ENCODE peak calls at places on chromosomes 2 and 18, in six cellular contexts. One of them, this sample, is unnamed.

GRCh38 chr2:119240311-119241204 is 16.9 kb downstream of the STEAP3 start:
- DNase-seq in colonic mucosa: peak
- DNase-seq in epithelial cell of esophagus: peak
- DNase-seq in choroid plexus epithelial cell: peak
- DNase-seq in PC-3: peak
- DNase-seq in endothelial cell of umbilical vein: no peak
- DNase-seq in this sample: peak

GRCh38 chr2:120712180-120712678 is 23.4 kb upstream of the GLI2 start:
- DNase-seq in colonic mucosa: no peak
- DNase-seq in epithelial cell of esophagus: no peak
- DNase-seq in choroid plexus epithelial cell: peak
- DNase-seq in PC-3: no peak
- DNase-seq in endothelial cell of umbilical vein: no peak
- DNase-seq in this sample: no peak

GRCh38 chr18:8329186-8329771 is 280.0 kb upstream of the RAB12 start:
- DNase-seq in colonic mucosa: no peak
- DNase-seq in epithelial cell of esophagus: no peak
- DNase-seq in choroid plexus epithelial cell: peak
- DNase-seq in PC-3: peak
- DNase-seq in endothelial cell of umbilical vein: peak
- DNase-seq in this sample: peak

GRCh38 chr2:181465686-181466375 is 8.6 kb downstream of the ITGA4 start:
- DNase-seq in colonic mucosa: no peak
- DNase-seq in epithelial cell of esophagus: peak
- DNase-seq in choroid plexus epithelial cell: peak
- DNase-seq in PC-3: no peak
- DNase-seq in endothelial cell of umbilical vein: no peak
- DNase-seq in this sample: no peak

GRCh38 chr2:115412501-115412900 is 970.1 kb downstream of the DPP10 start:
- DNase-seq in colonic mucosa: no peak
- DNase-seq in epithelial cell of esophagus: peak
- DNase-seq in choroid plexus epithelial cell: no peak
- DNase-seq in PC-3: peak
- DNase-seq in endothelial cell of umbilical vein: no peak
- DNase-seq in this sample: peak

GRCh38 chr2:203783496-203784203 is 77.2 kb downstream of the CD28 start:
- DNase-seq in colonic mucosa: no peak
- DNase-seq in epithelial cell of esophagus: no peak
- DNase-seq in choroid plexus epithelial cell: peak
- DNase-seq in PC-3: no peak
- DNase-seq in endothelial cell of umbilical vein: no peak
- DNase-seq in this sample: no peak

GRCh38 chr2:30208453-30208852 is 22.9 kb upstream of the LBH start:
- DNase-seq in colonic mucosa: peak
- DNase-seq in epithelial cell of esophagus: peak
- DNase-seq in choroid plexus epithelial cell: peak
- DNase-seq in PC-3: peak
- DNase-seq in endothelial cell of umbilical vein: peak
- DNase-seq in this sample: peak

GRCh38 chr2:199896617-199897016 is 14.5 kb upstream of the C2orf69 start:
- DNase-seq in colonic mucosa: no peak
- DNase-seq in epithelial cell of esophagus: no peak
- DNase-seq in choroid plexus epithelial cell: no peak
- DNase-seq in PC-3: no peak
- DNase-seq in endothelial cell of umbilical vein: no peak
- DNase-seq in this sample: no peak

GRCh38 chr18:29874519-29875098 is 1167.9 kb downstream of the DSC3 start:
- DNase-seq in colonic mucosa: no peak
- DNase-seq in epithelial cell of esophagus: peak
- DNase-seq in choroid plexus epithelial cell: peak
- DNase-seq in PC-3: peak
- DNase-seq in endothelial cell of umbilical vein: peak
- DNase-seq in this sample: peak

GRCh38 chr2:29530281-29530680 is 391.1 kb downstream of the ALK start:
- DNase-seq in colonic mucosa: no peak
- DNase-seq in epithelial cell of esophagus: peak
- DNase-seq in choroid plexus epithelial cell: no peak
- DNase-seq in PC-3: peak
- DNase-seq in endothelial cell of umbilical vein: no peak
- DNase-seq in this sample: no peak

GRCh38 chr2:61537590-61538178 is 472 bp downstream of the XPO1 start:
- DNase-seq in colonic mucosa: peak
- DNase-seq in epithelial cell of esophagus: peak
- DNase-seq in choroid plexus epithelial cell: no peak
- DNase-seq in PC-3: no peak
- DNase-seq in endothelial cell of umbilical vein: peak
- DNase-seq in this sample: no peak

GRCh38 chr18:77016133-77016839 is 116.3 kb downstream of the MBP start:
- DNase-seq in colonic mucosa: no peak
- DNase-seq in epithelial cell of esophagus: no peak
- DNase-seq in choroid plexus epithelial cell: no peak
- DNase-seq in PC-3: no peak
- DNase-seq in endothelial cell of umbilical vein: no peak
- DNase-seq in this sample: no peak

GRCh38 chr2:166417669-166418068 is 41.9 kb upstream of the SCN9A start:
- DNase-seq in colonic mucosa: no peak
- DNase-seq in epithelial cell of esophagus: peak
- DNase-seq in choroid plexus epithelial cell: peak
- DNase-seq in PC-3: peak
- DNase-seq in endothelial cell of umbilical vein: peak
- DNase-seq in this sample: peak

GRCh38 chr18:56052202-56052601 is 464.2 kb upstream of the TCF4 start:
- DNase-seq in colonic mucosa: no peak
- DNase-seq in epithelial cell of esophagus: no peak
- DNase-seq in choroid plexus epithelial cell: no peak
- DNase-seq in PC-3: no peak
- DNase-seq in endothelial cell of umbilical vein: no peak
- DNase-seq in this sample: no peak

GRCh38 chr2:143525536-143525935 is 396.3 kb downstream of the ARHGAP15 start:
- DNase-seq in colonic mucosa: no peak
- DNase-seq in epithelial cell of esophagus: no peak
- DNase-seq in choroid plexus epithelial cell: no peak
- DNase-seq in PC-3: no peak
- DNase-seq in endothelial cell of umbilical vein: no peak
- DNase-seq in this sample: no peak

GRCh38 chr18:75214766-75215515 is 4.3 kb downstream of the TSHZ1 start:
- DNase-seq in colonic mucosa: peak
- DNase-seq in epithelial cell of esophagus: no peak
- DNase-seq in choroid plexus epithelial cell: no peak
- DNase-seq in PC-3: no peak
- DNase-seq in endothelial cell of umbilical vein: no peak
- DNase-seq in this sample: no peak

GRCh38 chr18:77087391-77088141 is 45.0 kb downstream of the MBP start:
- DNase-seq in colonic mucosa: peak
- DNase-seq in epithelial cell of esophagus: peak
- DNase-seq in choroid plexus epithelial cell: peak
- DNase-seq in PC-3: no peak
- DNase-seq in endothelial cell of umbilical vein: peak
- DNase-seq in this sample: no peak

GRCh38 chr2:134253804-134254203 is at the start of gene MGAT5:
- DNase-seq in colonic mucosa: peak
- DNase-seq in epithelial cell of esophagus: peak
- DNase-seq in choroid plexus epithelial cell: no peak
- DNase-seq in PC-3: peak
- DNase-seq in endothelial cell of umbilical vein: no peak
- DNase-seq in this sample: peak

GRCh38 chr2:43174368-43175186 is 51.8 kb downstream of the ZFP36L2 start:
- DNase-seq in colonic mucosa: peak
- DNase-seq in epithelial cell of esophagus: no peak
- DNase-seq in choroid plexus epithelial cell: no peak
- DNase-seq in PC-3: no peak
- DNase-seq in endothelial cell of umbilical vein: peak
- DNase-seq in this sample: no peak

GRCh38 chr2:136235451-136236418 is 117.8 kb upstream of the CXCR4 start:
- DNase-seq in colonic mucosa: no peak
- DNase-seq in epithelial cell of esophagus: peak
- DNase-seq in choroid plexus epithelial cell: peak
- DNase-seq in PC-3: peak
- DNase-seq in endothelial cell of umbilical vein: peak
- DNase-seq in this sample: peak

GRCh38 chr2:164620873-164621760 is at the start of gene GRB14:
- DNase-seq in colonic mucosa: peak
- DNase-seq in epithelial cell of esophagus: peak
- DNase-seq in choroid plexus epithelial cell: peak
- DNase-seq in PC-3: peak
- DNase-seq in endothelial cell of umbilical vein: peak
- DNase-seq in this sample: peak

GRCh38 chr2:118902279-118903028 is 39.5 kb upstream of the MARCO start:
- DNase-seq in colonic mucosa: peak
- DNase-seq in epithelial cell of esophagus: no peak
- DNase-seq in choroid plexus epithelial cell: no peak
- DNase-seq in PC-3: peak
- DNase-seq in endothelial cell of umbilical vein: no peak
- DNase-seq in this sample: no peak

GRCh38 chr2:54067851-54068375 is 47.5 kb upstream of the ACYP2 start:
- DNase-seq in colonic mucosa: no peak
- DNase-seq in epithelial cell of esophagus: peak
- DNase-seq in choroid plexus epithelial cell: no peak
- DNase-seq in PC-3: peak
- DNase-seq in endothelial cell of umbilical vein: no peak
- DNase-seq in this sample: no peak

GRCh38 chr2:240567872-240568677 is at the start of gene RNPEPL1:
- DNase-seq in colonic mucosa: peak
- DNase-seq in epithelial cell of esophagus: peak
- DNase-seq in choroid plexus epithelial cell: no peak
- DNase-seq in PC-3: peak
- DNase-seq in endothelial cell of umbilical vein: peak
- DNase-seq in this sample: peak

GRCh38 chr2:240781471-240782220 is 38.4 kb downstream of the KIF1A start:
- DNase-seq in colonic mucosa: no peak
- DNase-seq in epithelial cell of esophagus: no peak
- DNase-seq in choroid plexus epithelial cell: no peak
- DNase-seq in PC-3: no peak
- DNase-seq in endothelial cell of umbilical vein: no peak
- DNase-seq in this sample: no peak

GRCh38 chr18:22098563-22098989 is 70.8 kb upstream of the GATA6 start:
- DNase-seq in colonic mucosa: no peak
- DNase-seq in epithelial cell of esophagus: no peak
- DNase-seq in choroid plexus epithelial cell: peak
- DNase-seq in PC-3: no peak
- DNase-seq in endothelial cell of umbilical vein: no peak
- DNase-seq in this sample: no peak

GRCh38 chr18:22567794-22568193 is 150.1 kb upstream of the CTAGE1 start:
- DNase-seq in colonic mucosa: no peak
- DNase-seq in epithelial cell of esophagus: no peak
- DNase-seq in choroid plexus epithelial cell: no peak
- DNase-seq in PC-3: no peak
- DNase-seq in endothelial cell of umbilical vein: no peak
- DNase-seq in this sample: no peak

GRCh38 chr2:147108553-147108952 is 736.3 kb upstream of the ACVR2A start:
- DNase-seq in colonic mucosa: no peak
- DNase-seq in epithelial cell of esophagus: no peak
- DNase-seq in choroid plexus epithelial cell: no peak
- DNase-seq in PC-3: peak
- DNase-seq in endothelial cell of umbilical vein: no peak
- DNase-seq in this sample: no peak

GRCh38 chr18:10442551-10442971 is 11.9 kb upstream of the APCDD1 start:
- DNase-seq in colonic mucosa: no peak
- DNase-seq in epithelial cell of esophagus: peak
- DNase-seq in choroid plexus epithelial cell: no peak
- DNase-seq in PC-3: no peak
- DNase-seq in endothelial cell of umbilical vein: no peak
- DNase-seq in this sample: no peak
- TF ChIP-seq CTCF in colonic mucosa: no peak
- TF ChIP-seq CTCF in epithelial cell of esophagus: peak
- TF ChIP-seq CTCF in choroid plexus epithelial cell: peak
- TF ChIP-seq CTCF in PC-3: no peak
- TF ChIP-seq CTCF in endothelial cell of umbilical vein: no peak
- TF ChIP-seq CTCF in this sample: no peak

DNA sequence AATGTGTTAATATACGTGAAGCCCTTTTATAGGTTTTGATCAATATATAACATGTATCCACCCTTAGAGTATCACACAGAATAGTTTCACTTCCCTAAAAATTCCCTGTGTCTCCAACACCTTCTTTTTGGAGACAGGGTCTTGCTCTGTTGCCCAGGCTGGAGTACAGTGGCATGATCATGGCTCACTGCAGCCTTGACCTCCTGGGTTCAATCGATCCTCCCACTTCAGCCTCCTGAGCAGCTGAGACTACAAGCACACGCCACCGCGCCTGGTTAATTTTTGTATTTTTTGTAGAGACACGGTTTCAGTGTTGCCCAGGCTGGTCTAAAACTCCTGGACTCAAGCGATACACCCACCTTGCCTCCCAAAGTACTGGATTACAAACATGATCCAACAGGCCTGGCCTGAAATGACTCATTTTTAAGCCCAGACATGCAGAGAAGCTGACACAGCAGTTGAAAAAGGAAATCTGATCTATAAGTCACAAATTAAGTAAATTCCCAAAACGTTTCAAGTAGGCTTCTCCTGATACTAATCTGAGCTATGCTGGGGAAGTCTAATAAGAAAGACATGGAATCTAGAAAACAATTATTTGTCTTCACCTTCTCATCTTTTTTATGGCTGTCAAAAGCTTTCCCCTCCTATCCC is 2.9 kb downstream of the DUSP11 start:
- DNase-seq in colonic mucosa: no peak
- DNase-seq in epithelial cell of esophagus: peak
- DNase-seq in choroid plexus epithelial cell: peak
- DNase-seq in PC-3: peak
- DNase-seq in endothelial cell of umbilical vein: no peak
- DNase-seq in this sample: peak
- TF ChIP-seq CTCF in colonic mucosa: no peak
- TF ChIP-seq CTCF in epithelial cell of esophagus: no peak
- TF ChIP-seq CTCF in choroid plexus epithelial cell: no peak
- TF ChIP-seq CTCF in PC-3: no peak
- TF ChIP-seq CTCF in endothelial cell of umbilical vein: no peak
- TF ChIP-seq CTCF in this sample: no peak

DNA sequence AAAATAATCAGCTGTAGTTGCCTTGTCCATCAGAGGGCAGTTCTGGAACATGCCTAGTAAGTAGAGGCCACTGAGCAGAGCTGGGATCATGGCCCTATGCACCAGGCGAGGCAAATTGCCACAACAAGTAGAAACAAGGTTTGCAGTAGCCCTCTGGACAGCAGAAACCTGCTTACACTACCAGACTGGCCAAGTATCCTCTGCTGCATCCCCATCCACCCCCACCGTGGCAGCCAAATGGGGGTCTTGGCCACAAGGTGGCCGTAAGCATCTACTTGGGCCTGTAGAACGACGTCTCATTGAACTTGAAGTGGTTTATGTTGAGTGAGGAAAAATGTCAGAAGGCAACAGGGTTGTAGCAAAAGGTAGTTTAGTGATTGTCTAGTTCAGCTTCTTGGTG is 241.2 kb downstream of the ALPK2 start:
- DNase-seq in colonic mucosa: no peak
- DNase-seq in epithelial cell of esophagus: no peak
- DNase-seq in choroid plexus epithelial cell: no peak
- DNase-seq in PC-3: no peak
- DNase-seq in endothelial cell of umbilical vein: no peak
- DNase-seq in this sample: no peak
- TF ChIP-seq CTCF in colonic mucosa: no peak
- TF ChIP-seq CTCF in epithelial cell of esophagus: no peak
- TF ChIP-seq CTCF in choroid plexus epithelial cell: no peak
- TF ChIP-seq CTCF in PC-3: no peak
- TF ChIP-seq CTCF in endothelial cell of umbilical vein: no peak
- TF ChIP-seq CTCF in this sample: no peak

DNA sequence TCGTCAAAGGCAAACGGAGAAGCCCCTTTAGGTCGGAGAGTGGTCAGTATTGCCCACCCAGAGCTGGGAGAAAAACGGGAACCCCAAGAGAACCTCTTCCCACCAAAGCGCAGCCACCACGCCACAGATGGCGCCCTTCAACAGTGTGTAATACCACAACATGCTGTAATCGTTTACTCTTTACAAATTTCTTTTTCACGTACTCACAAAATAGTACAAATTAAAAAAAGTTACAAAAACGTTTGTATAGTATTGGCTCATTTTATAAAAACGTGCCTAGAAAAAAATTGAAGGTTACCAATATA is 811 bp upstream of the NFE2L2 start:
- DNase-seq in colonic mucosa: peak
- DNase-seq in epithelial cell of esophagus: peak
- DNase-seq in choroid plexus epithelial cell: peak
- DNase-seq in PC-3: peak
- DNase-seq in endothelial cell of umbilical vein: peak
- DNase-seq in this sample: no peak
- TF ChIP-seq CTCF in colonic mucosa: no peak
- TF ChIP-seq CTCF in epithelial cell of esophagus: peak
- TF ChIP-seq CTCF in choroid plexus epithelial cell: peak
- TF ChIP-seq CTCF in PC-3: peak
- TF ChIP-seq CTCF in endothelial cell of umbilical vein: peak
- TF ChIP-seq CTCF in this sample: no peak